ENCODE peak calls at places on chromosomes 11 and 22, in seven cellular contexts. S is GM20000, M is astrocyte of the spinal cord, X is GM23338, T is omental fat pad, K is fibroblast of lung, U is endothelial cell. G is an unnamed sample.

GRCh38 chr11:69010964-69011623 is 2.0 kb downstream of the MRGPRF start:
- DNase-seq in X (peak), S (peak), U (peak), M (peak), K (peak), T (no peak), G (peak)

GRCh38 chr22:41696714-41697113 is 2.6 kb upstream of the MEI1 start:
- DNase-seq in T (no peak), X (no peak), U (no peak), K (no peak), S (no peak), M (no peak), G (no peak)

GRCh38 chr11:125262825-125263218 is 98.3 kb downstream of the PKNOX2 start:
- DNase-seq in S (no peak), U (no peak), X (no peak), T (no peak), K (no peak), M (no peak), G (peak)

GRCh38 chr11:113341388-113342165 is 27.2 kb downstream of the TTC12 start:
- DNase-seq in S (no peak), U (no peak), K (no peak), M (no peak), X (no peak), T (no peak), G (no peak)

GRCh38 chr11:128453444-128454336 is 133.7 kb downstream of the ETS1 start:
- DNase-seq in U (no peak), M (peak), S (no peak), X (no peak), K (peak), T (no peak), G (peak)

GRCh38 chr11:65883058-65883761 is 3.6 kb downstream of the CTSW start:
- DNase-seq in M (no peak), U (no peak), S (no peak), T (no peak), X (no peak), K (no peak), G (no peak)

GRCh38 chr11:69497221-69497787 is 15.8 kb downstream of the LINC01488 start:
- DNase-seq in M (peak), U (peak), K (peak), X (peak), T (no peak), S (no peak), G (peak)

GRCh38 chr22:37844904-37845334 is 785 bp upstream of the ANKRD54 start:
- DNase-seq in T (no peak), S (no peak), X (no peak), K (no peak), M (no peak), U (no peak), G (no peak)

GRCh38 chr11:2583605-2583958 is 116.2 kb downstream of the KCNQ1OT1 start:
- DNase-seq in X (no peak), T (no peak), S (no peak), K (no peak), M (no peak), U (peak), G (no peak)

GRCh38 chr11:2741006-2741376 is 41.2 kb upstream of the KCNQ1OT1 start:
- DNase-seq in X (no peak), U (no peak), M (no peak), S (no peak), T (no peak), K (no peak), G (no peak)

GRCh38 chr11:45022294-45023064 is 71.8 kb upstream of the TP53I11 start:
- DNase-seq in M (no peak), U (no peak), K (peak), X (peak), S (no peak), T (no peak), G (no peak)

GRCh38 chr11:65780770-65781151 is at the start of gene AP5B1:
- DNase-seq in M (peak), S (peak), U (peak), K (peak), T (no peak), X (peak), G (peak)

GRCh38 chr11:17208257-17208999 is 642 bp upstream of the PIK3C2A start:
- DNase-seq in U (peak), M (peak), S (peak), T (peak), K (peak), X (peak), G (peak)

GRCh38 chr11:128669491-128669890 is 24.4 kb upstream of the FLI1 start:
- DNase-seq in X (no peak), M (peak), T (no peak), U (no peak), K (peak), S (no peak), G (peak)

DNA sequence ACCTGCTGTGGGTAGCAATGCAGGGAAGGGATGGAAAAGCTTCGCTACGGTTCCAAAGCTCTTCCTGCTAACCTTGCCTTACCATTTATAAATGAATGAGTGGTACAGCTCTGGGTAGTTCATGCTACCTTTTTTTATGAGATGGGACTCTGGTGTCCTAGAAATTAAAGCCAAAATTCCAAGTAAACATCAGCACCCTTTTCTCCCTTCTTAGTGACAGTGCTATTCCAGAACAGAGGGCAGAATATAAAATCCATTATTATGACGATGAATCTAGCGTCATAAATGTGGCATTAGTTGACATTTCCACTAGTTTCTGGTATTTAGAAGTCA is 447 bp upstream of the SVIP start:
- DNase-seq in X (no peak), U (no peak), T (no peak), K (no peak), M (no peak), S (no peak), G (no peak)
- TF ChIP-seq CTCF in X (no peak), U (no peak), T (no peak), K (no peak), M (no peak), S (no peak), G (no peak)

DNA sequence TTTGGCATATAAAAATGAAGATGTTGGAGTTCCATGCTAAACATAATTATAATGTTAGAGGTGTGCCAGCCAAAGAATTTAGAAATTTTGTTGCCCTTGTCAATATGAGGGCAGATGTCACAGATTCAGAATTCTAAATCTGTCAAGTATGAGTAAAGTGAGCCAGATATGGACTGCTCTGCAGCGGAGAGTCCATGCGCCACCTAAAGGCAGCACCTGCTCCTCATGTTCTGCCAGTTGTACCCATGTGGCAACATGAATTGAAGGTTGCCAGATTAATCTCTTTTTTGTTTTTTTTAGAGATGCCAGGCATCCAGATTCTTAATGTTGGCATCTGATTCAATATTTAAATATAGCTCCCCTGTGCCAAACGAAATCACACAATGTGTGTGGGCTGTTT is 678.6 kb upstream of the ANO5 start:
- DNase-seq in U (peak), M (no peak), K (no peak), T (no peak), X (peak), S (no peak), G (no peak)
- TF ChIP-seq CTCF in U (peak), M (no peak), K (no peak), T (no peak), X (peak), S (no peak), G (no peak)

GRCh38 chr11:119094816-119095065 is 6.9 kb downstream of the DPAGT1 start:
- DNase-seq in X (peak), T (no peak), M (peak), U (peak), K (peak), S (peak), G (peak)
- TF ChIP-seq CTCF in X (peak), T (peak), M (peak), U (peak), K (peak), S (peak), G (peak)

GRCh38 chr11:70669281-70669680 is 271.0 kb downstream of the CTTN start:
- DNase-seq in T (no peak), S (no peak), M (no peak), X (no peak), K (no peak), U (no peak), G (no peak)

GRCh38 chr11:70670684-70671034 is 272.3 kb downstream of the CTTN start:
- DNase-seq in U (no peak), K (no peak), S (no peak), T (no peak), X (no peak), M (no peak), G (no peak)

GRCh38 chr11:70671611-70672010 is 273.3 kb downstream of the CTTN start:
- DNase-seq in M (no peak), S (no peak), U (no peak), T (no peak), X (no peak), K (no peak), G (no peak)

GRCh38 chr11:70669871-70670683 is 271.7 kb downstream of the CTTN start:
- DNase-seq in K (no peak), U (no peak), M (no peak), S (no peak), X (no peak), T (no peak), G (no peak)

GRCh38 chr11:70671083-70671482 is 272.8 kb downstream of the CTTN start:
- DNase-seq in K (no peak), M (no peak), S (no peak), X (no peak), U (no peak), T (no peak), G (no peak)
- TF ChIP-seq CTCF in K (no peak), M (no peak), S (no peak), X (no peak), U (no peak), T (no peak), G (no peak)